ENCODE peak calls at places on chromosomes 16 and 17, in nine cellular contexts. N, S, T, W, E, Q, C, X and M are unnamed samples.

GRCh38 chr17:39208136-39208535 is 8.1 kb downstream of the RPL19 start:
- DNase-seq in N (no peak), S (no peak), T (no peak), W (no peak), E (no peak), Q (no peak), C (no peak), X (peak; percentile 74), M (no peak)

GRCh38 chr16:19542138-19542821 is 13.2 kb upstream of the VPS35L start:
- DNase-seq in N (peak; percentile 64), S (peak; percentile 85), T (no peak), W (no peak), E (peak; percentile 98), Q (no peak), C (no peak), X (peak; percentile 26), M (peak; percentile 100)

GRCh38 chr17:44653384-44653783 is 2.9 kb upstream of the MEIOC start:
- DNase-seq in N (no peak), S (no peak), T (no peak), W (no peak), E (no peak), Q (no peak), C (no peak), X (no peak), M (no peak)

GRCh38 chr16:22635345-22635744 is 124.7 kb downstream of the NPIPB5 start:
- DNase-seq in N (no peak), S (no peak), T (no peak), W (no peak), E (no peak), Q (no peak), C (no peak), X (no peak), M (no peak)

GRCh38 chr16:66858740-66859396 is 14.7 kb downstream of the CA7 start:
- DNase-seq in N (peak; percentile 13), S (no peak), T (no peak), W (peak; percentile 70), E (no peak), Q (no peak), C (no peak), X (peak; percentile 84), M (no peak)

GRCh38 chr16:15495898-15496297 is 61.5 kb downstream of the BMERB1 start:
- DNase-seq in N (no peak), S (no peak), T (no peak), W (no peak), E (no peak), Q (no peak), C (no peak), X (no peak), M (no peak)

GRCh38 chr17:50506298-50506697 is 1.9 kb upstream of the MYCBPAP start:
- DNase-seq in N (no peak), S (no peak), T (no peak), W (no peak), E (no peak), Q (no peak), C (no peak), X (no peak), M (no peak)

GRCh38 chr16:14196539-14196938 is 125.4 kb downstream of the MRTFB start:
- DNase-seq in N (no peak), S (no peak), T (no peak), W (no peak), E (no peak), Q (no peak), C (no peak), X (no peak), M (peak; percentile 19)

GRCh38 chr16:52558448-52558847 is 11.5 kb upstream of the TOX3 start:
- DNase-seq in N (no peak), S (no peak), T (no peak), W (no peak), E (no peak), Q (no peak), C (no peak), X (no peak), M (no peak)

GRCh38 chr16:49543315-49543946 is 169.8 kb downstream of the C16orf78 start:
- DNase-seq in N (no peak), S (no peak), T (no peak), W (no peak), E (peak; percentile 96), Q (no peak), C (no peak), X (peak; percentile 66), M (no peak)

GRCh38 chr16:74601131-74601871 is 5.6 kb downstream of the GLG1 start:
- DNase-seq in N (no peak), S (no peak), T (peak; percentile 31), W (no peak), E (no peak), Q (no peak), C (peak; percentile 63), X (no peak), M (no peak)

GRCh38 chr17:6472517-6472916 is 28.3 kb downstream of the PIMREG start:
- DNase-seq in N (no peak), S (no peak), T (no peak), W (no peak), E (no peak), Q (no peak), C (no peak), X (peak; percentile 58), M (no peak)

GRCh38 chr16:5003211-5003610 is 30.5 kb downstream of the NAGPA start:
- DNase-seq in N (no peak), S (no peak), T (no peak), W (no peak), E (no peak), Q (no peak), C (no peak), X (no peak), M (no peak)

GRCh38 chr16:10126686-10127085 is 55.5 kb downstream of the GRIN2A start:
- DNase-seq in N (no peak), S (no peak), T (no peak), W (peak; percentile 90), E (no peak), Q (peak; percentile 75), C (no peak), X (no peak), M (no peak)

GRCh38 chr16:23434380-23434779 is 18.6 kb downstream of the COG7 start:
- DNase-seq in N (peak; percentile 24), S (peak; percentile 29), T (no peak), W (peak; percentile 62), E (peak; percentile 78), Q (peak; percentile 23), C (no peak), X (peak; percentile 83), M (peak; percentile 96)

GRCh38 chr16:54493594-54493993 is 207.0 kb upstream of the IRX3 start:
- DNase-seq in N (no peak), S (no peak), T (no peak), W (no peak), E (no peak), Q (no peak), C (no peak), X (no peak), M (no peak)

GRCh38 chr16:77062878-77063566 is 128.0 kb upstream of the MON1B start:
- DNase-seq in N (no peak), S (no peak), T (no peak), W (no peak), E (no peak), Q (no peak), C (no peak), X (no peak), M (no peak)

GRCh38 chr17:16585796-16586195 is 16.8 kb upstream of the ZNF287 start:
- DNase-seq in N (no peak), S (no peak), T (no peak), W (no peak), E (no peak), Q (no peak), C (no peak), X (no peak), M (no peak)

GRCh38 chr16:31253642-31254045 is 6.1 kb upstream of the ITGAM start:
- DNase-seq in N (no peak), S (no peak), T (no peak), W (no peak), E (no peak), Q (no peak), C (peak; percentile 13), X (no peak), M (no peak)

GRCh38 chr17:67514998-67515397 is 137.9 kb downstream of the PITPNC1 start:
- DNase-seq in N (peak; percentile 72), S (no peak), T (no peak), W (no peak), E (peak; percentile 16), Q (no peak), C (no peak), X (no peak), M (peak; percentile 27)

GRCh38 chr17:50934672-50935200 is 68.6 kb upstream of the TOB1 start:
- DNase-seq in N (peak; percentile 98), S (no peak), T (no peak), W (no peak), E (peak; percentile 100), Q (no peak), C (no peak), X (no peak), M (peak; percentile 30)

GRCh38 chr16:47069841-47070584 is 73.7 kb downstream of the NETO2 start:
- DNase-seq in N (no peak), S (no peak), T (no peak), W (no peak), E (no peak), Q (no peak), C (no peak), X (no peak), M (no peak)

GRCh38 chr17:16272111-16272510 is 55.1 kb downstream of the PIGL start:
- DNase-seq in N (no peak), S (no peak), T (no peak), W (no peak), E (no peak), Q (no peak), C (no peak), X (no peak), M (no peak)

GRCh38 chr17:77862890-77863813 is 95.4 kb upstream of the TNRC6C start:
- DNase-seq in N (no peak), S (no peak), T (no peak), W (no peak), E (no peak), Q (no peak), C (no peak), X (peak; percentile 86), M (no peak)

GRCh38 chr17:80921159-80921558 is 70.5 kb upstream of the CHMP6 start:
- DNase-seq in N (no peak), S (no peak), T (no peak), W (no peak), E (no peak), Q (no peak), C (no peak), X (no peak), M (no peak)

GRCh38 chr16:73071131-73071940 is 23.4 kb upstream of the ZFHX3 start:
- DNase-seq in N (no peak), S (peak; percentile 69), T (no peak), W (peak; percentile 29), E (peak; percentile 48), Q (no peak), C (peak; percentile 72), X (peak; percentile 54), M (peak; percentile 58)

GRCh38 chr17:10183931-10184930 is 14.2 kb downstream of the GAS7 start:
- DNase-seq in N (no peak), S (no peak), T (no peak), W (no peak), E (no peak), Q (no peak), C (no peak), X (no peak), M (no peak)

GRCh38 chr17:71412803-71413202 is 708.0 kb upstream of the SOX9 start:
- DNase-seq in N (no peak), S (no peak), T (no peak), W (peak; percentile 97), E (no peak), Q (peak; percentile 83), C (no peak), X (no peak), M (no peak)

GRCh38 chr17:260031-260791 is 78.8 kb upstream of the DOC2B start:
- DNase-seq in N (no peak), S (no peak), T (no peak), W (no peak), E (no peak), Q (peak; percentile 7), C (no peak), X (no peak), M (no peak)

GRCh38 chr17:77445908-77446535 is 305.3 kb downstream of the SEC14L1 start:
- DNase-seq in N (no peak), S (no peak), T (peak; percentile 28), W (no peak), E (no peak), Q (no peak), C (peak; percentile 82), X (no peak), M (no peak)

GRCh38 chr17:2173005-2173404 is 118.1 kb downstream of the HIC1 start:
- DNase-seq in N (no peak), S (no peak), T (no peak), W (peak; percentile 53), E (no peak), Q (no peak), C (no peak), X (peak; percentile 5), M (no peak)